ENCODE peak calls at places on chromosomes 12 and 14, in six cellular contexts. A is mucosa of descending colon, D is lower leg skin, B is AG04450, E is hepatocyte, H is AG10803. M is an unnamed sample.

GRCh38 chr14:101065246-101065645 is 161.7 kb upstream of the RTL1 start:
- DNase-seq in A (no peak), D (no peak), B (no peak), E (no peak), H (no peak), M (no peak)

GRCh38 chr12:15788266-15789214 is 648 bp downstream of the EPS8 start:
- DNase-seq in A (peak), D (peak), B (no peak), E (peak), H (peak), M (no peak)

GRCh38 chr14:90467501-90467900 is 70.7 kb downstream of the CALM1 start:
- DNase-seq in A (no peak), D (no peak), B (no peak), E (no peak), H (no peak), M (no peak)

GRCh38 chr14:76772300-76773187 is 11.3 kb downstream of the VASH1 start:
- DNase-seq in A (no peak), D (no peak), B (peak), E (peak), H (no peak), M (no peak)

GRCh38 chr12:39127401-39127800 is 222.0 kb upstream of the CPNE8 start:
- DNase-seq in A (no peak), D (no peak), B (no peak), E (peak), H (peak), M (no peak)

GRCh38 chr12:11656550-11656949 is 7.1 kb downstream of the ETV6 start:
- DNase-seq in A (no peak), D (no peak), B (no peak), E (no peak), H (no peak), M (no peak)

GRCh38 chr14:24409956-24410355 is 11.2 kb downstream of the NYNRIN start:
- DNase-seq in A (no peak), D (no peak), B (no peak), E (no peak), H (no peak), M (no peak)

GRCh38 chr14:21087294-21088091 is 11.0 kb downstream of the ZNF219 start:
- DNase-seq in A (no peak), D (no peak), B (no peak), E (peak), H (peak), M (no peak)

GRCh38 chr14:65472189-65472588 is 59.7 kb downstream of the FUT8 start:
- DNase-seq in A (no peak), D (no peak), B (no peak), E (no peak), H (no peak), M (no peak)

GRCh38 chr14:68840454-68840853 is 47.6 kb upstream of the ZFP36L1 start:
- DNase-seq in A (no peak), D (no peak), B (no peak), E (no peak), H (no peak), M (no peak)

GRCh38 chr12:96889273-96889933 is 17.7 kb upstream of the NEDD1 start:
- DNase-seq in A (no peak), D (no peak), B (peak), E (no peak), H (peak), M (no peak)

GRCh38 chr12:10069099-10069498 is 29.7 kb downstream of the CLEC1A start:
- DNase-seq in A (no peak), D (no peak), B (no peak), E (no peak), H (peak), M (no peak)

GRCh38 chr14:80003138-80003537 is 208.2 kb downstream of the DIO2 start:
- DNase-seq in A (no peak), D (no peak), B (peak), E (peak), H (peak), M (no peak)

GRCh38 chr12:122850695-122851350 is 15.6 kb downstream of the HIP1R start:
- DNase-seq in A (no peak), D (no peak), B (no peak), E (no peak), H (peak), M (no peak)

GRCh38 chr12:105740970-105741725 is 397.6 kb downstream of the NUAK1 start:
- DNase-seq in A (peak), D (peak), B (no peak), E (peak), H (peak), M (no peak)

GRCh38 chr12:48525332-48525731 is at the start of gene OR8S1:
- DNase-seq in A (no peak), D (no peak), B (no peak), E (no peak), H (no peak), M (no peak)

GRCh38 chr12:87020071-87020470 is 763.9 kb upstream of the MGAT4C start:
- DNase-seq in A (no peak), D (no peak), B (no peak), E (no peak), H (no peak), M (no peak)

GRCh38 chr12:49609059-49609874 is 3.8 kb upstream of the FAM186B start:
- DNase-seq in A (no peak), D (no peak), B (no peak), E (no peak), H (no peak), M (no peak)

GRCh38 chr12:94429191-94429590 is 30.5 kb downstream of the CEP83 start:
- DNase-seq in A (no peak), D (no peak), B (no peak), E (no peak), H (no peak), M (peak)

GRCh38 chr12:128326419-128326818 is 59.4 kb downstream of the TMEM132C start:
- DNase-seq in A (no peak), D (no peak), B (no peak), E (no peak), H (no peak), M (no peak)

GRCh38 chr12:124776126-124776513 is 87.5 kb downstream of the SCARB1 start:
- DNase-seq in A (no peak), D (no peak), B (no peak), E (no peak), H (no peak), M (no peak)

GRCh38 chr12:124774054-124774461 is 89.6 kb downstream of the SCARB1 start:
- DNase-seq in A (no peak), D (no peak), B (no peak), E (no peak), H (no peak), M (peak)

GRCh38 chr12:124771462-124772361 is 92.0 kb downstream of the SCARB1 start:
- DNase-seq in A (peak), D (peak), B (no peak), E (peak), H (peak), M (peak)

GRCh38 chr12:124772467-124773170 is 91.0 kb downstream of the SCARB1 start:
- DNase-seq in A (no peak), D (no peak), B (no peak), E (no peak), H (no peak), M (no peak)

GRCh38 chr12:124774462-124775167 is 89.0 kb downstream of the SCARB1 start:
- DNase-seq in A (no peak), D (no peak), B (no peak), E (no peak), H (peak), M (peak)
- TF ChIP-seq CTCF in A (no peak), D (no peak), B (peak), E (no peak), H (peak), M (no peak)

DNA sequence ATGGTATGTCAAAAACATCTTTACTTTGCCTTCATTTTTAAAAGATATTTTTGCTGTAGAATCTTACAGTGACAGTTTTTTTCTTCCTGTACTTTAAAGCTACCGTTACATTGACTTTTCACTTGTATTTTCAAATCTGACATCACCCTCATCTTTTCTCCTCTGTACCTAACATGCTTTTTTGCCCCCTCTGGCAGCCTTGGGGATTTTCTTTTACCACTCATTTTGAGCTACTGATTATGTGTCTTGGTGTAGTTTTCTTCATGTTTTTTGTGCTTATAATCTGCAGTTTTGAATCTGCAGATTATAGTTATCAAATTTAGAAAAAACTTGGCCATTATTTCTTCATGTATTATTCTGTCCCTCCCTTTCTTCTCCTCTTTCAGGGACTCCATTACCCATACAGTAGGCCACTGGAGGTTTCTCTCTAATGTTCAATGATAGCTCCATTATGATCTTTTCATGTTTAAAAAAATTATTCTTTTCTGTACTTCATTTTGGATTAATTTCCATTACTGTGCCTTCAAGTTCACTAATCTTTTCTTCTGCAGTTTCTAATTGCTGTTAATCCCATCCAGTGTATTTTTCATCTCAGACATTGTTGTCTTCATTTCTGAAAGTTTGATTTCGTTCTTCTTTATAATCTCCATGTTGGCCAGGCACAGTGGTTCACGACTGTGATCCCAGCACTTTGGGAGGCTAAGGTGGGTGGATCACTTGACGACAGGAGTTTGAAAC is 70.0 kb downstream of the ACADS start:
- DNase-seq in A (no peak), D (no peak), B (no peak), E (no peak), H (no peak), M (no peak)
- TF ChIP-seq CTCF in A (no peak), D (no peak), B (no peak), E (no peak), H (no peak), M (no peak)

DNA sequence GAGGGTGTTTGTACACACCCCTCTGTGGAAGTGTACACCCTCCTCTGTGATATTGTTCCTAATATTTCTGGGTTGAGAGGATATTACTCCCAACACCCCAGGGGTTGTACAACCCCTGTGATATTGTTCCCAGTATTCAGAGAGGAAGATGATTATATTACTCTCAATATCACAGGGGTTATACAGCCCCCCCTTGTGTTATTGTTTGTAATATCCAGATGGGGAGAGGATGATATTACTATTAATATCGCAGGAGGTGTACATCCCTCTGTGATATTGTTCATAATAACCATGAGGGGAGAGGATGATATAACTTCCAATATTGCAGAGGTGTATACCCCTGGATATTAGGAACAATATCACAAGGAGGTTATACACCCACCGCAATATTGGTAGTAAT is 566.1 kb upstream of the MIS18BP1 start:
- DNase-seq in A (no peak), D (no peak), B (no peak), E (no peak), H (no peak), M (no peak)
- TF ChIP-seq CTCF in A (no peak), D (no peak), B (no peak), E (no peak), H (no peak), M (no peak)

GRCh38 chr14:81509838-81510452 is 23.7 kb downstream of the SEL1L start:
- DNase-seq in A (no peak), D (no peak), B (no peak), E (no peak), H (no peak), M (no peak)
- TF ChIP-seq CTCF in A (no peak), D (no peak), B (no peak), E (no peak), H (no peak), M (no peak)

GRCh38 chr14:98582276-98582675 is 689.7 kb downstream of the BCL11B start:
- DNase-seq in A (no peak), D (no peak), B (no peak), E (no peak), H (no peak), M (no peak)

GRCh38 chr14:98578204-98578603 is 693.8 kb downstream of the BCL11B start:
- DNase-seq in A (no peak), D (no peak), B (no peak), E (peak), H (peak), M (no peak)

GRCh38 chr14:98580131-98580678 is 691.8 kb downstream of the BCL11B start:
- DNase-seq in A (no peak), D (no peak), B (no peak), E (peak), H (peak), M (no peak)

GRCh38 chr14:98576463-98576862 is 695.5 kb downstream of the BCL11B start:
- DNase-seq in A (no peak), D (no peak), B (no peak), E (no peak), H (no peak), M (no peak)

DNA sequence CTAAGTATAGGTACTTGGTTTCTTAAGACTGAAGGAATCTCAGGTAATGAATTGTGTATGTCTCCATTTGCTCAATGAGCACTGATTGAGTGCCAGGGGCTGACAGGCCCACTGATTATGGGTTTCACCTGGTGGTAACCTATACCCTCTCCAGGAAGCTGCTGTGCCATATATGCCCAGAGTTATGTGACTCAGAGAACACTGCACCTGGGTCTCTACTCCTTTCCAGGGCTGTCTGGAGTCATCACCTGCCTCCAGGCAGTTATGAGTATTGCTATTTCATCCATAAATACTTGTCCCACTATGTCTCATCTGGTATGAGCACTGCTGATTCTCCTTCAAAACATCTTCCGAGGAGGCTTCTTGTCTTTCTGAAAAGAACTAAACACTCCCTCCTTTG is 692.9 kb downstream of the BCL11B start:
- DNase-seq in A (no peak), D (no peak), B (no peak), E (no peak), H (no peak), M (no peak)
- TF ChIP-seq CTCF in A (no peak), D (no peak), B (no peak), E (no peak), H (no peak), M (no peak)

GRCh38 chr12:65505321-65506121 is 227.0 kb downstream of the MSRB3 start:
- DNase-seq in A (no peak), D (no peak), B (no peak), E (no peak), H (no peak), M (no peak)
- TF ChIP-seq CTCF in A (no peak), D (no peak), B (no peak), E (no peak), H (no peak), M (no peak)

GRCh38 chr14:50859296-50859624 is 12.6 kb upstream of the ABHD12B start:
- DNase-seq in A (no peak), D (no peak), B (no peak), E (no peak), H (no peak), M (no peak)

GRCh38 chr14:50856660-50857059 is 15.2 kb upstream of the ABHD12B start:
- DNase-seq in A (no peak), D (no peak), B (no peak), E (no peak), H (no peak), M (no peak)

GRCh38 chr14:50862171-50862570 is 9.7 kb upstream of the ABHD12B start:
- DNase-seq in A (no peak), D (no peak), B (no peak), E (no peak), H (peak), M (no peak)

GRCh38 chr14:50864237-50864636 is 7.6 kb upstream of the ABHD12B start:
- DNase-seq in A (no peak), D (no peak), B (no peak), E (no peak), H (no peak), M (no peak)

GRCh38 chr14:50860478-50861086 is 11.3 kb upstream of the ABHD12B start:
- DNase-seq in A (peak), D (peak), B (peak), E (peak), H (peak), M (peak)
- TF ChIP-seq CTCF in A (peak), D (no peak), B (peak), E (peak), H (peak), M (peak)

GRCh38 chr12:133156125-133156690 is 25.1 kb upstream of the ZNF268 start:
- DNase-seq in A (no peak), D (no peak), B (no peak), E (no peak), H (no peak), M (no peak)
- TF ChIP-seq CTCF in A (no peak), D (no peak), B (no peak), E (no peak), H (no peak), M (no peak)

GRCh38 chr12:52407918-52408317 is 1.8 kb upstream of the KRT82 start:
- DNase-seq in A (no peak), D (no peak), B (no peak), E (no peak), H (no peak), M (no peak)
- TF ChIP-seq CTCF in A (no peak), D (no peak), B (no peak), E (no peak), H (no peak), M (no peak)

GRCh38 chr12:113769322-113769721 is 196.8 kb downstream of the RBM19 start:
- DNase-seq in A (no peak), D (no peak), B (no peak), E (no peak), H (no peak), M (no peak)
- TF ChIP-seq CTCF in A (no peak), D (no peak), B (no peak), E (no peak), H (no peak), M (no peak)

M was measured in GM06990.